ENCODE peak calls at places on chromosomes 13 and 19, in five cellular contexts. Z is dorsolateral prefrontal cortex; R is left ventricle myocardium inferior; L is Daoy; O is activated naive CD8-positive, alpha-beta T cell treated with anti-CD3 and anti-CD28 coated beads, Interleukin-2, amount 50 U/mL, for 16 hours. M is an unnamed sample.

GRCh38 chr19:40791996-40792395 is 7.0 kb upstream of the EGLN2 start:
- DNase-seq in O (no peak), Z (no peak), L (no peak), R (no peak), M (no peak)

GRCh38 chr13:81778350-81778749 is 1437.4 kb upstream of the SPRY2 start:
- DNase-seq in R (no peak), O (no peak), L (no peak), Z (no peak), M (no peak)

GRCh38 chr19:16160445-16160942 is 12.8 kb downstream of the CIB3 start:
- DNase-seq in R (no peak), Z (no peak), L (no peak), O (no peak), M (no peak)

GRCh38 chr19:13881231-13881691 is 4.3 kb downstream of the NANOS3 start:
- DNase-seq in L (peak), O (no peak), R (no peak), Z (no peak), M (no peak)

GRCh38 chr13:94272038-94272437 is 207.4 kb downstream of the DCT start:
- DNase-seq in R (no peak), O (no peak), Z (no peak), L (peak), M (no peak)

GRCh38 chr19:38004100-38004504 is 97.1 kb downstream of the SIPA1L3 start:
- DNase-seq in L (no peak), O (no peak), Z (no peak), R (no peak), M (no peak)

GRCh38 chr19:32873560-32873959 is 4.0 kb upstream of the SLC7A9 start:
- DNase-seq in O (no peak), R (no peak), L (no peak), Z (no peak), M (no peak)

GRCh38 chr19:52664461-52664860 is 26.3 kb upstream of the ZNF83 start:
- DNase-seq in O (no peak), Z (no peak), R (no peak), L (no peak), M (no peak)

GRCh38 chr19:29515233-29515619 is 10.6 kb upstream of the VSTM2B start:
- DNase-seq in O (no peak), Z (no peak), L (no peak), R (peak), M (no peak)

GRCh38 chr13:23518231-23518630 is 52.0 kb upstream of the TNFRSF19 start:
- DNase-seq in Z (no peak), O (no peak), L (no peak), R (no peak), M (no peak)

GRCh38 chr13:113951246-113951999 is 22.5 kb downstream of the C13orf46 start:
- DNase-seq in O (peak), R (peak), L (peak), Z (peak), M (no peak)

GRCh38 chr13:35500071-35500595 is 23.6 kb upstream of the MAB21L1 start:
- DNase-seq in R (no peak), L (no peak), O (no peak), Z (no peak), M (no peak)

GRCh38 chr13:34886476-34886875 is 55.6 kb upstream of the NBEA start:
- DNase-seq in R (no peak), L (no peak), O (no peak), Z (no peak), M (no peak)

GRCh38 chr13:91647361-91647970 is 249.0 kb downstream of the GPC5 start:
- DNase-seq in R (no peak), Z (no peak), O (no peak), L (peak), M (no peak)

GRCh38 chr13:112545866-112546265 is 42.1 kb downstream of the TUBGCP3 start:
- DNase-seq in O (no peak), L (no peak), R (no peak), Z (no peak), M (no peak)

GRCh38 chr13:106533940-106534843 is 1.3 kb downstream of the EFNB2 start:
- DNase-seq in O (no peak), R (peak), L (peak), Z (no peak), M (no peak)

GRCh38 chr19:1259206-1259872 is 9.8 kb upstream of the CIRBP start:
- DNase-seq in Z (no peak), R (peak), L (peak), O (no peak), M (no peak)

GRCh38 chr19:45632468-45633196 is 6.6 kb downstream of the EML2 start:
- DNase-seq in R (peak), L (peak), O (no peak), Z (peak), M (no peak)

GRCh38 chr13:112709825-112710783 is 20.3 kb downstream of the ATP11A start:
- DNase-seq in R (no peak), L (no peak), Z (no peak), O (no peak), M (no peak)

GRCh38 chr19:16160943-16161560 is 12.3 kb downstream of the CIB3 start:
- DNase-seq in R (no peak), Z (no peak), O (no peak), L (peak), M (no peak)

GRCh38 chr19:2291185-2291751 is 9.3 kb upstream of the PEAK3 start:
- DNase-seq in R (no peak), L (no peak), O (no peak), Z (no peak), M (no peak)

GRCh38 chr13:95352486-95352885 is 51.2 kb upstream of the ABCC4 start:
- DNase-seq in R (no peak), O (no peak), L (peak), Z (no peak), M (no peak)

GRCh38 chr19:29385191-29385795 is 140.5 kb upstream of the VSTM2B start:
- DNase-seq in O (no peak), Z (no peak), L (no peak), R (no peak), M (no peak)

GRCh38 chr13:90416519-90416918 is 931.0 kb upstream of the MIR17HG start:
- DNase-seq in R (no peak), O (no peak), L (no peak), Z (no peak), M (no peak)

GRCh38 chr13:108069521-108070210 is 145.7 kb downstream of the LIG4 start:
- DNase-seq in L (no peak), R (no peak), Z (no peak), O (no peak), M (no peak)

GRCh38 chr19:5958074-5958850 is 19.7 kb downstream of the RANBP3 start:
- DNase-seq in Z (no peak), R (no peak), L (no peak), O (no peak), M (no peak)

GRCh38 chr13:54356209-54356608 is 1327.6 kb downstream of the OLFM4 start:
- DNase-seq in Z (no peak), R (no peak), L (no peak), O (no peak), M (no peak)

GRCh38 chr19:54576411-54576976 is 2.9 kb downstream of the LILRA2 start:
- DNase-seq in R (no peak), L (no peak), Z (no peak), O (no peak), M (no peak)

GRCh38 chr13:44351505-44351854 is 22.1 kb upstream of the SERP2 start:
- DNase-seq in L (no peak), O (no peak), R (no peak), Z (no peak), M (no peak)

GRCh38 chr13:33129094-33129832 is 113.0 kb downstream of the KL start:
- DNase-seq in R (peak), L (no peak), O (no peak), Z (no peak), M (no peak)

GRCh38 chr19:6099633-6100032 is 10.7 kb downstream of the RFX2 start:
- DNase-seq in R (no peak), L (no peak), O (no peak), Z (no peak), M (no peak)

GRCh38 chr19:13832096-13832495 is 36.9 kb downstream of the ZSWIM4 start:
- DNase-seq in O (no peak), R (no peak), Z (no peak), L (no peak), M (no peak)

GRCh38 chr13:49645451-49645850 is 17.1 kb downstream of the ARL11 start:
- DNase-seq in O (no peak), Z (no peak), R (no peak), L (no peak), M (no peak)

GRCh38 chr13:25292301-25292700 is 5.0 kb upstream of the MTMR6 start:
- DNase-seq in O (no peak), L (no peak), R (no peak), Z (no peak), M (no peak)

GRCh38 chr13:36131215-36131930 is at the start of gene DCLK1:
- DNase-seq in O (no peak), R (peak), L (peak), Z (peak), M (no peak)

GRCh38 chr19:42316223-42317211 is 3.4 kb downstream of the TMEM145 start:
- DNase-seq in R (no peak), Z (no peak), L (peak), O (no peak), M (no peak)

M was measured in stimulated activated CD8-positive, alpha-beta memory T cell treated with anti-CD3 and anti-CD28 coated beads, Interleukin-15, amount 100 ng/mL, for 4 hours.